ENCODE peak calls at places on chromosome 20, in six cellular contexts. One of them, this sample, is unnamed.

GRCh38 chr20:17645546-17646208 is 36.4 kb downstream of the RRBP1 start:
- DNase-seq in IMR-90: no peak
- DNase-seq in fibroblast of lung: no peak
- DNase-seq in MM.1S: no peak
- DNase-seq in GM23338: no peak
- DNase-seq in Karpas-422: no peak
- DNase-seq in this sample: peak; percentile 60

GRCh38 chr20:9180480-9181257 is 111.8 kb downstream of the PLCB4 start:
- DNase-seq in fibroblast of lung: no peak
- DNase-seq in Karpas-422: no peak
- DNase-seq in GM23338: peak; percentile 47
- DNase-seq in IMR-90: no peak
- DNase-seq in MM.1S: no peak
- DNase-seq in this sample: no peak

GRCh38 chr20:51456511-51457280 is 85.8 kb downstream of the NFATC2 start:
- DNase-seq in MM.1S: no peak
- DNase-seq in IMR-90: peak; percentile 95
- DNase-seq in fibroblast of lung: peak; percentile 95
- DNase-seq in Karpas-422: peak; percentile 60
- DNase-seq in GM23338: peak; percentile 35
- DNase-seq in this sample: peak; percentile 97

GRCh38 chr20:51221791-51222408 is 199.0 kb upstream of the KCNG1 start:
- DNase-seq in Karpas-422: no peak
- DNase-seq in GM23338: peak; percentile 72
- DNase-seq in MM.1S: no peak
- DNase-seq in fibroblast of lung: no peak
- DNase-seq in IMR-90: peak; percentile 68
- DNase-seq in this sample: peak; percentile 74

GRCh38 chr20:33092361-33092760 is 12.9 kb downstream of the BPIFB4 start:
- DNase-seq in Karpas-422: no peak
- DNase-seq in GM23338: no peak
- DNase-seq in fibroblast of lung: no peak
- DNase-seq in MM.1S: no peak
- DNase-seq in IMR-90: no peak
- DNase-seq in this sample: no peak

GRCh38 chr20:1737134-1737533 is 79.6 kb upstream of the SIRPG start:
- DNase-seq in Karpas-422: no peak
- DNase-seq in GM23338: no peak
- DNase-seq in fibroblast of lung: no peak
- DNase-seq in MM.1S: no peak
- DNase-seq in IMR-90: no peak
- DNase-seq in this sample: no peak

GRCh38 chr20:48951646-48952045 is 30.1 kb downstream of the ARFGEF2 start:
- DNase-seq in IMR-90: no peak
- DNase-seq in MM.1S: no peak
- DNase-seq in fibroblast of lung: no peak
- DNase-seq in GM23338: no peak
- DNase-seq in Karpas-422: no peak
- DNase-seq in this sample: no peak

GRCh38 chr20:638579-638978 is 14.4 kb downstream of the SRXN1 start:
- DNase-seq in MM.1S: no peak
- DNase-seq in GM23338: no peak
- DNase-seq in IMR-90: no peak
- DNase-seq in Karpas-422: no peak
- DNase-seq in fibroblast of lung: no peak
- DNase-seq in this sample: no peak

GRCh38 chr20:47205577-47206123 is 150.8 kb downstream of the ZMYND8 start:
- DNase-seq in GM23338: peak; percentile 74
- DNase-seq in Karpas-422: peak; percentile 59
- DNase-seq in MM.1S: peak; percentile 60
- DNase-seq in IMR-90: peak; percentile 79
- DNase-seq in fibroblast of lung: peak; percentile 78
- DNase-seq in this sample: peak; percentile 84

GRCh38 chr20:48684501-48685041 is 143.2 kb downstream of the PREX1 start:
- DNase-seq in Karpas-422: no peak
- DNase-seq in IMR-90: no peak
- DNase-seq in GM23338: no peak
- DNase-seq in MM.1S: no peak
- DNase-seq in fibroblast of lung: no peak
- DNase-seq in this sample: no peak

GRCh38 chr20:60125521-60125920 is 167.3 kb downstream of the CDH26 start:
- DNase-seq in GM23338: no peak
- DNase-seq in IMR-90: no peak
- DNase-seq in Karpas-422: no peak
- DNase-seq in fibroblast of lung: no peak
- DNase-seq in MM.1S: no peak
- DNase-seq in this sample: no peak

GRCh38 chr20:4070323-4071176 is 55.2 kb upstream of the RNF24 start:
- DNase-seq in GM23338: no peak
- DNase-seq in Karpas-422: no peak
- DNase-seq in fibroblast of lung: no peak
- DNase-seq in MM.1S: no peak
- DNase-seq in IMR-90: no peak
- DNase-seq in this sample: no peak

GRCh38 chr20:4067600-4068261 is 52.4 kb upstream of the RNF24 start:
- DNase-seq in IMR-90: peak; percentile 88
- DNase-seq in GM23338: no peak
- DNase-seq in fibroblast of lung: peak; percentile 87
- DNase-seq in MM.1S: no peak
- DNase-seq in Karpas-422: no peak
- DNase-seq in this sample: peak; percentile 91

GRCh38 chr20:4068708-4069107 is 53.4 kb upstream of the RNF24 start:
- DNase-seq in IMR-90: no peak
- DNase-seq in fibroblast of lung: peak; percentile 42
- DNase-seq in MM.1S: no peak
- DNase-seq in Karpas-422: no peak
- DNase-seq in GM23338: no peak
- DNase-seq in this sample: no peak

GRCh38 chr20:4071177-4071723 is 55.9 kb upstream of the RNF24 start:
- DNase-seq in Karpas-422: no peak
- DNase-seq in MM.1S: no peak
- DNase-seq in fibroblast of lung: no peak
- DNase-seq in GM23338: no peak
- DNase-seq in IMR-90: no peak
- DNase-seq in this sample: no peak

DNA sequence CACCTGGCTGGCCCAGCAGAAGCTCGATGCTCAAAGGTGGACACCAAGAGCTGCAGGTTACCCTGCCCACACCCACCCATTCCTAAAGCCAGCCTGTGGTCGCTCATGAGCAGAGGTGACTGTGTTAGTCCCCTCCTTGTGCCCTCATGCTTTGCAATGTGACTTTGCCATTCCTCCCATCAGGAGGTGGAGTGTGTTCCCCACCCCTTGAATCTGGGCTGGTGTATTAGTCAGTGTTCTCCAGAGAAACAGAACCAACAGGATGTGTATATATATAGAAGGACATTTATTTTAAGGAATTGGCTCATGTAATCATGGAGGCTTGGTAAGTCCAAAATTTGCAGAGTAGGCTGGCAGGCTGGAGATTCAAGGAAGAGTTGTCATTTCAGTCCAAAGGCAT is 54.4 kb upstream of the RNF24 start:
- DNase-seq in Karpas-422: no peak
- DNase-seq in fibroblast of lung: peak; percentile 56
- DNase-seq in GM23338: no peak
- DNase-seq in IMR-90: peak; percentile 72
- DNase-seq in MM.1S: no peak
- DNase-seq in this sample: peak; percentile 70
- H3K4me2 ChIP-seq in Karpas-422: no peak overlapping the region
- H3K4me2 ChIP-seq in fibroblast of lung: no peak overlapping the region
- H3K4me2 ChIP-seq in GM23338: no peak overlapping the region
- H3K4me2 ChIP-seq in IMR-90: no peak overlapping the region
- H3K4me2 ChIP-seq in MM.1S: no peak overlapping the region
- H3K4me2 ChIP-seq in this sample: peak overlapping the region; percentile 8

GRCh38 chr20:5074050-5074674 is 45.6 kb downstream of the PCNA start:
- DNase-seq in MM.1S: peak; percentile 34
- DNase-seq in fibroblast of lung: no peak
- DNase-seq in Karpas-422: peak; percentile 22
- DNase-seq in IMR-90: no peak
- DNase-seq in GM23338: no peak
- DNase-seq in this sample: no peak
- H2AFZ ChIP-seq in MM.1S: no peak overlapping the region
- H2AFZ ChIP-seq in fibroblast of lung: no peak overlapping the region
- H2AFZ ChIP-seq in Karpas-422: no peak overlapping the region
- H2AFZ ChIP-seq in IMR-90: no peak overlapping the region
- H2AFZ ChIP-seq in GM23338: peak overlapping the region; percentile 87
- H2AFZ ChIP-seq in this sample: no peak overlapping the region

GRCh38 chr20:32040142-32040953 is 11.7 kb upstream of the HCK start:
- DNase-seq in MM.1S: no peak
- DNase-seq in fibroblast of lung: no peak
- DNase-seq in GM23338: no peak
- DNase-seq in Karpas-422: peak; percentile 94
- DNase-seq in IMR-90: no peak
- DNase-seq in this sample: no peak
- H3K4me3 ChIP-seq in MM.1S: no peak overlapping the region
- H3K4me3 ChIP-seq in fibroblast of lung: no peak overlapping the region
- H3K4me3 ChIP-seq in GM23338: no peak overlapping the region
- H3K4me3 ChIP-seq in Karpas-422: peak overlapping the region; percentile 47
- H3K4me3 ChIP-seq in IMR-90: no peak overlapping the region
- H3K4me3 ChIP-seq in this sample: no peak overlapping the region

DNA sequence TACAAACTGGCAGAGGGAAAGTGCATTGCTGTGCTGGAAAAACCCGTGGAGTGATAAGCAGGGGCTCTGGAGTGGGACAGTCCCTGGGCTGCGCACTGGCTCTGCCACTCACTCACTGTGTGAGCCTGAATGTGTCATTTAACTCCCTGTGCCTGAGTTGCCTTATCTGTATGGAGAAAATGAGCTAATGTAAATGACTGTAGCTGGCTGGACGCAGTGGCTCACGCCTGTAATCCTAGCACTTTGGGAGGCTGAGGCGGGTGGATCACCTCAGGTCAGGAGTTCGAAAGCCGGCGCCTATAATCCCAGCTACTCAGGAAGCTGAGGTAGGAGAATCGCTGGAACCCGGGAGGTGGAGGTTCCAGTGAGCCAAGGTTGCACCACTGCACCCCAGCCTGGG is 18.4 kb upstream of the RPN2 start:
- DNase-seq in fibroblast of lung: no peak
- DNase-seq in GM23338: no peak
- DNase-seq in IMR-90: no peak
- DNase-seq in Karpas-422: no peak
- DNase-seq in MM.1S: no peak
- DNase-seq in this sample: no peak
- H3K4me2 ChIP-seq in fibroblast of lung: no peak overlapping the region
- H3K4me2 ChIP-seq in GM23338: no peak overlapping the region
- H3K4me2 ChIP-seq in IMR-90: no peak overlapping the region
- H3K4me2 ChIP-seq in Karpas-422: no peak overlapping the region
- H3K4me2 ChIP-seq in MM.1S: no peak overlapping the region
- H3K4me2 ChIP-seq in this sample: no peak overlapping the region

GRCh38 chr20:53676519-53676822 is 82.8 kb upstream of the ZNF217 start:
- DNase-seq in IMR-90: no peak
- DNase-seq in GM23338: no peak
- DNase-seq in fibroblast of lung: no peak
- DNase-seq in Karpas-422: no peak
- DNase-seq in MM.1S: no peak
- DNase-seq in this sample: no peak

GRCh38 chr20:53677447-53678314 is 84.0 kb upstream of the ZNF217 start:
- DNase-seq in IMR-90: peak; percentile 46
- DNase-seq in GM23338: peak; percentile 52
- DNase-seq in MM.1S: no peak
- DNase-seq in fibroblast of lung: peak; percentile 56
- DNase-seq in Karpas-422: no peak
- DNase-seq in this sample: peak; percentile 24

GRCh38 chr20:53678315-53678989 is 84.8 kb upstream of the ZNF217 start:
- DNase-seq in IMR-90: peak; percentile 20
- DNase-seq in MM.1S: no peak
- DNase-seq in fibroblast of lung: no peak
- DNase-seq in GM23338: no peak
- DNase-seq in Karpas-422: no peak
- DNase-seq in this sample: no peak

GRCh38 chr20:53678990-53679596 is 85.5 kb upstream of the ZNF217 start:
- DNase-seq in GM23338: no peak
- DNase-seq in fibroblast of lung: no peak
- DNase-seq in IMR-90: peak; percentile 27
- DNase-seq in Karpas-422: no peak
- DNase-seq in MM.1S: no peak
- DNase-seq in this sample: no peak

DNA sequence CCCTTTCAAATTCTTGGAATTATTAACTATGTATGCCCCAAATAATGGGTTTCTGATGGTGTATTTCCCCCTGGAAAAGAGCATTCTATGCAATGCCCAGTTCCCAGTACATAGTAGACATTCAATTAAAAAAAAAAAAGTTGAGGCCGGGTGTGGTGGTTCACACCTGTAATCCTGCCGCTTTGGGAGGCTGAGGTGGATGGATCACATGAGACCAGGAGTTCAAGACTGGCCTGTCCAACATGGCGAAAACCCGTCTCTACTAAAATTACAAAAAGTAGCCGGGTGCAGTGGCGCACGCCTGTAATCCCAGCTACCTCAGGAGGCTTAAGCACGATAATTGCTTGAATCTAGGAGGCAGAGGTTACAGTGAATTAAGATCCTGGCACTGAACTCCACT is 83.3 kb upstream of the ZNF217 start:
- DNase-seq in MM.1S: no peak
- DNase-seq in Karpas-422: no peak
- DNase-seq in fibroblast of lung: no peak
- DNase-seq in GM23338: no peak
- DNase-seq in IMR-90: no peak
- DNase-seq in this sample: no peak
- H2AFZ ChIP-seq in MM.1S: no peak overlapping the region
- H2AFZ ChIP-seq in Karpas-422: no peak overlapping the region
- H2AFZ ChIP-seq in fibroblast of lung: no peak overlapping the region
- H2AFZ ChIP-seq in GM23338: no peak overlapping the region
- H2AFZ ChIP-seq in IMR-90: no peak overlapping the region
- H2AFZ ChIP-seq in this sample: no peak overlapping the region

GRCh38 chr20:61520761-61521460 is 268.9 kb downstream of the CDH4 start:
- DNase-seq in IMR-90: peak; percentile 89
- DNase-seq in GM23338: no peak
- DNase-seq in Karpas-422: no peak
- DNase-seq in fibroblast of lung: peak; percentile 91
- DNase-seq in MM.1S: no peak
- DNase-seq in this sample: peak; percentile 71
- H3K4me3 ChIP-seq in IMR-90: no peak overlapping the region
- H3K4me3 ChIP-seq in GM23338: no peak overlapping the region
- H3K4me3 ChIP-seq in Karpas-422: no peak overlapping the region
- H3K4me3 ChIP-seq in fibroblast of lung: no peak overlapping the region
- H3K4me3 ChIP-seq in MM.1S: no peak overlapping the region
- H3K4me3 ChIP-seq in this sample: no peak overlapping the region

This sample was measured in GM23248.